ENCODE peak calls at places on chromosomes 7 and 10, in four cellular contexts. I is spleen, S is heart left ventricle, N is HCT116. V is an unnamed sample. For H3K4me1, the result is how much of the 10 kb centered on the place peaks cover.

GRCh38 chr7:610531-611280 is 91.1 kb upstream of the PDGFA start:
- DNase-seq in I (peak), N (no peak), S (peak), V (no peak)

GRCh38 chr10:5497948-5498730 is 1.2 kb downstream of the CALML5 start:
- DNase-seq in N (no peak), I (no peak), S (no peak), V (peak)

GRCh38 chr10:7408003-7408493 is 2.8 kb downstream of the SFMBT2 start:
- DNase-seq in S (peak), I (peak), N (no peak), V (peak)

GRCh38 chr7:117772416-117772815 is 100.8 kb downstream of the CTTNBP2 start:
- DNase-seq in S (no peak), I (no peak), N (no peak), V (no peak)

GRCh38 chr7:97275475-97275874 is 158.0 kb downstream of the SDHAF3 start:
- DNase-seq in I (no peak), S (no peak), N (no peak), V (no peak)

GRCh38 chr7:28623105-28623730 is 210.9 kb downstream of the CREB5 start:
- DNase-seq in N (no peak), I (no peak), S (no peak), V (no peak)

GRCh38 chr7:17807242-17807641 is 133.1 kb downstream of the SNX13 start:
- DNase-seq in S (no peak), N (no peak), I (no peak), V (no peak)

GRCh38 chr7:158821173-158822021 is 7.9 kb downstream of the ESYT2 start:
- DNase-seq in N (peak), S (no peak), I (no peak), V (no peak)

GRCh38 chr10:113047605-113047962 is 97.5 kb downstream of the TCF7L2 start:
- DNase-seq in S (no peak), N (no peak), I (no peak), V (no peak)

GRCh38 chr7:2804227-2804763 is 39.8 kb downstream of the GNA12 start:
- DNase-seq in S (no peak), I (peak), N (no peak), V (no peak)

GRCh38 chr7:55191926-55192692 is 173.0 kb upstream of the LANCL2 start:
- DNase-seq in I (no peak), N (no peak), S (no peak), V (no peak)

GRCh38 chr7:133570321-133570720 is 317.4 kb downstream of the EXOC4 start:
- DNase-seq in N (no peak), S (no peak), I (no peak), V (no peak)

GRCh38 chr7:98232276-98232585 is 19.8 kb downstream of the TECPR1 start:
- DNase-seq in I (no peak), S (no peak), N (no peak), V (no peak)

GRCh38 chr10:114607358-114607998 is 50.6 kb downstream of the ABLIM1 start:
- DNase-seq in N (no peak), S (no peak), I (no peak), V (no peak)

GRCh38 chr7:29270979-29271658 is 76.5 kb downstream of the CHN2 start:
- DNase-seq in S (no peak), N (no peak), I (no peak), V (no peak)

GRCh38 chr7:78033428-78033827 is 234.9 kb downstream of the PHTF2 start:
- DNase-seq in I (no peak), N (no peak), S (no peak), V (no peak)

GRCh38 chr10:126640391-126640790 is 30.1 kb downstream of the C10orf90 start:
- DNase-seq in N (no peak), I (no peak), S (no peak), V (no peak)

GRCh38 chr7:155483868-155484325 is 26.0 kb downstream of the EN2 start:
- DNase-seq in S (peak), N (no peak), I (no peak), V (no peak)

DNA sequence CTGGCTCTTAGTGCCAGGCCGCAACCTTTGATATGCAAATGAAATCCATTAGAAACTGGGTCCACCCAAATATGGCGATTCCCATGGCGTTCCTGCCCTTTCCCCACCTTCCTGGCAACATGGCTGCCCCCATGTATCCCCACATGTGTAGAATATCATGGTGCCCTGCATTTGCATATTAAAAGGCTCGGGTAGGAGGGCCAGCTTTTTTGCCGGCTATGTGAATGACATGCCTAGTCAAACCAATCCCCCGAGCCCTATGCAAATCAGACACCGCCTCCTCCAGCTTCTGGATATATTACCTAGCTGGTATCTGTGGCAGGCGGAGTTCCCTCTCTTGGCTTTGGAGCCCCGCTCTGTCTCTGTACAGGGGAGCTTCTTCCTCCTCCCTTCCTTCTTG is 18.3 kb downstream of the MMS19 start:
- DNase-seq in I (no peak), N (no peak), S (no peak), V (no peak)
- TF ChIP-seq POLR2A in I (no peak), N (no peak), S (no peak), V (no peak)

GRCh38 chr7:100545636-100546128 is 6.7 kb downstream of the AGFG2 start:
- DNase-seq in N (peak), S (peak), I (no peak), V (peak)

GRCh38 chr7:100547872-100548271 is 8.9 kb downstream of the AGFG2 start:
- DNase-seq in S (peak), N (no peak), I (no peak), V (no peak)

GRCh38 chr7:100546868-100547800 is 8.1 kb downstream of the AGFG2 start:
- DNase-seq in S (no peak), N (no peak), I (no peak), V (no peak)

GRCh38 chr7:100544949-100545635 is 6.1 kb downstream of the AGFG2 start:
- DNase-seq in N (no peak), S (no peak), I (no peak), V (no peak)

GRCh38 chr7:100546129-100546867 is 7.3 kb downstream of the AGFG2 start:
- DNase-seq in I (no peak), S (no peak), N (no peak), V (no peak)
- H3K4me1 ChIP-seq in I (half or more), S (under half), N (half or more), V (half or more)

DNA sequence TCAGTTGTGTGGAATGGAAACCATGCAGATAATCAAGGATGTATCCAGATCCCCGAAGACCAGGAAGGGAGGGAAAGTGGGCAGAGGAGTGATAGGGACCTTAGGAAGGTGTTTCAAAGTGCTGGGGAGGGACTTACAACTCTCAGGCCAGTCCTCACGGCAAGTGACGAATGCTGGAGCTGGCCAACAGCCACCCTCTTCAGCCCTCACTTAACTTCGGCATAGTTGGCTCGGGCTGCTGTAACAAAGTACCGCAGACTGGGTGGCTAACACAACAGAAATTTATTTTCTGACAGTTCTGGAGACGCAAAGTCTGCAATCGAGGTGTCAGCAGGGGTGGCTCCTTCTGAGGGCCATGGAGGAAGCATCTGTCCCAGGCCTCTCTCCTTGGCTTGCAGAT is 265.9 kb upstream of the YAE1 start:
- DNase-seq in S (no peak), I (no peak), N (no peak), V (no peak)
- TF ChIP-seq CTCF in S (no peak), I (no peak), N (no peak), V (no peak)

GRCh38 chr7:66497346-66497745 is 131.3 kb upstream of the KCTD7 start:
- DNase-seq in S (no peak), N (no peak), I (peak), V (no peak)

GRCh38 chr7:66493235-66494181 is 135.2 kb upstream of the KCTD7 start:
- DNase-seq in I (peak), S (peak), N (peak), V (peak)
- TF ChIP-seq POLR2A in I (peak), S (peak), N (peak), V (peak)

GRCh38 chr10:124649209-124649608 is 95.0 kb downstream of the FAM53B start:
- DNase-seq in N (no peak), I (peak), S (peak), V (no peak)

GRCh38 chr10:124646483-124647352 is 97.5 kb downstream of the FAM53B start:
- DNase-seq in N (no peak), S (peak), I (peak), V (peak)

GRCh38 chr10:124648738-124649137 is 95.4 kb downstream of the FAM53B start:
- DNase-seq in N (no peak), I (peak), S (peak), V (peak)

GRCh38 chr10:124648131-124648475 is 96.1 kb downstream of the FAM53B start:
- DNase-seq in S (no peak), I (peak), N (no peak), V (no peak)

GRCh38 chr10:124647421-124648130 is 96.6 kb downstream of the FAM53B start:
- DNase-seq in N (peak), S (peak), I (peak), V (peak)
- H3K4me1 ChIP-seq in N (under half), S (half or more), I (half or more), V (half or more)

GRCh38 chr10:119524720-119525070 is 17.8 kb downstream of the RGS10 start:
- DNase-seq in S (no peak), I (no peak), N (no peak), V (no peak)
- TF ChIP-seq CTCF in S (no peak), I (no peak), N (no peak), V (no peak)

V was measured in Peyer's patch.